ENCODE peak calls at places on chromosomes 16 and 17, in five cellular contexts. J, F, D, Y and M are unnamed samples.

GRCh38 chr17:19017804-19018599 is 13.4 kb upstream of the FAM83G start:
- DNase-seq in J (no peak), F (no peak), D (no peak), Y (no peak), M (no peak)

GRCh38 chr16:67882374-67883145 is 2.1 kb upstream of the NRN1L start:
- DNase-seq in J (no peak), F (peak; percentile 82), D (no peak), Y (no peak), M (no peak)

GRCh38 chr16:19295393-19295792 is 9.9 kb downstream of the CLEC19A start:
- DNase-seq in J (no peak), F (no peak), D (no peak), Y (no peak), M (no peak)

GRCh38 chr17:16456770-16457316 is 35.1 kb downstream of the LRRC75A start:
- DNase-seq in J (no peak), F (no peak), D (peak; percentile 62), Y (no peak), M (no peak)

GRCh38 chr17:45964634-45965033 is 34.4 kb upstream of the STH start:
- DNase-seq in J (no peak), F (no peak), D (no peak), Y (no peak), M (no peak)

GRCh38 chr16:84895016-84895415 is 75.2 kb downstream of the CRISPLD2 start:
- DNase-seq in J (no peak), F (no peak), D (no peak), Y (no peak), M (no peak)

GRCh38 chr16:48353565-48354163 is 31.5 kb downstream of the SIAH1 start:
- DNase-seq in J (peak; percentile 58), F (peak; percentile 82), D (peak; percentile 71), Y (peak; percentile 69), M (peak; percentile 32)

GRCh38 chr17:9169116-9169515 is 147.8 kb downstream of the NTN1 start:
- DNase-seq in J (peak; percentile 70), F (no peak), D (no peak), Y (peak; percentile 15), M (no peak)

GRCh38 chr17:31486351-31487062 is 95.0 kb downstream of the RAB11FIP4 start:
- DNase-seq in J (no peak), F (no peak), D (no peak), Y (no peak), M (no peak)

GRCh38 chr16:75763250-75763649 is 37.0 kb upstream of the CPHXL start:
- DNase-seq in J (no peak), F (no peak), D (no peak), Y (no peak), M (no peak)

GRCh38 chr17:28327709-28328108 is 7.6 kb downstream of the IFT20 start:
- DNase-seq in J (no peak), F (no peak), D (no peak), Y (peak; percentile 36), M (no peak)

GRCh38 chr16:55437627-55438026 is 41.4 kb upstream of the MMP2 start:
- DNase-seq in J (peak; percentile 94), F (no peak), D (no peak), Y (no peak), M (peak; percentile 42)

GRCh38 chr17:61408151-61409041 is 8.8 kb downstream of the TBX2 start:
- DNase-seq in J (no peak), F (peak; percentile 51), D (no peak), Y (no peak), M (no peak)

GRCh38 chr17:77460514-77461046 is 319.8 kb downstream of the SEC14L1 start:
- DNase-seq in J (no peak), F (no peak), D (no peak), Y (no peak), M (no peak)

GRCh38 chr16:264440-264951 is 11.2 kb downstream of the RGS11 start:
- DNase-seq in J (no peak), F (no peak), D (no peak), Y (no peak), M (no peak)

GRCh38 chr16:73037331-73037745 is 10.6 kb downstream of the ZFHX3 start:
- DNase-seq in J (no peak), F (peak; percentile 74), D (peak; percentile 90), Y (no peak), M (no peak)

GRCh38 chr17:77882481-77883212 is 75.9 kb upstream of the TNRC6C start:
- DNase-seq in J (peak; percentile 65), F (peak; percentile 78), D (no peak), Y (no peak), M (no peak)

GRCh38 chr16:58628845-58629680 is 563 bp downstream of the CNOT1 start:
- DNase-seq in J (peak; percentile 47), F (peak; percentile 78), D (peak; percentile 69), Y (peak; percentile 23), M (peak; percentile 67)

GRCh38 chr17:19728114-19728495 is 11.7 kb upstream of the SLC47A2 start:
- DNase-seq in J (peak; percentile 76), F (peak; percentile 95), D (peak; percentile 81), Y (peak; percentile 59), M (peak; percentile 95)

GRCh38 chr17:35006961-35007360 is 26.6 kb downstream of the LIG3 start:
- DNase-seq in J (no peak), F (no peak), D (no peak), Y (no peak), M (no peak)

GRCh38 chr16:52469091-52469490 is 77.9 kb downstream of the TOX3 start:
- DNase-seq in J (no peak), F (no peak), D (no peak), Y (no peak), M (no peak)

GRCh38 chr16:85582177-85582888 is 30.8 kb upstream of the GSE1 start:
- DNase-seq in J (no peak), F (no peak), D (no peak), Y (no peak), M (no peak)

GRCh38 chr17:41428591-41429326 is 4.4 kb upstream of the KRT37 start:
- DNase-seq in J (no peak), F (no peak), D (no peak), Y (no peak), M (no peak)

GRCh38 chr17:8124350-8125195 is 667 bp upstream of the HES7 start:
- DNase-seq in J (no peak), F (no peak), D (peak; percentile 30), Y (peak; percentile 40), M (no peak)

GRCh38 chr16:31118223-31119155 is 1.0 kb downstream of the KAT8 start:
- DNase-seq in J (peak; percentile 97), F (peak; percentile 69), D (no peak), Y (peak; percentile 40), M (no peak)

GRCh38 chr17:36791150-36791653 is 146.1 kb upstream of the LHX1 start:
- DNase-seq in J (no peak), F (no peak), D (no peak), Y (no peak), M (no peak)

GRCh38 chr17:76442341-76443338 is 10.3 kb downstream of the UBE2O start:
- DNase-seq in J (no peak), F (no peak), D (no peak), Y (peak; percentile 73), M (no peak)

GRCh38 chr17:40577611-40578065 is 12.4 kb upstream of the CCR7 start:
- DNase-seq in J (no peak), F (no peak), D (no peak), Y (no peak), M (no peak)

GRCh38 chr16:1989209-1989825 is 453 bp upstream of the SYNGR3 start:
- DNase-seq in J (no peak), F (no peak), D (no peak), Y (no peak), M (no peak)

GRCh38 chr17:63445571-63446217 is 412 bp downstream of the CYB561 start:
- DNase-seq in J (peak; percentile 68), F (no peak), D (peak; percentile 74), Y (peak; percentile 66), M (peak; percentile 79)
- H3K4me3 ChIP-seq in J (peak overlapping the region; percentile 72), F (no peak overlapping the region), D (peak overlapping the region; percentile 32), Y (peak overlapping the region; percentile 93), M (peak overlapping the region; percentile 65)

GRCh38 chr16:89072216-89073130 is 21.2 kb upstream of the ACSF3 start:
- DNase-seq in J (no peak), F (peak; percentile 80), D (peak; percentile 55), Y (no peak), M (no peak)

GRCh38 chr16:89069920-89070319 is 23.7 kb upstream of the ACSF3 start:
- DNase-seq in J (no peak), F (no peak), D (no peak), Y (no peak), M (no peak)

GRCh38 chr16:89067677-89068076 is 26.0 kb upstream of the ACSF3 start:
- DNase-seq in J (peak; percentile 9), F (peak; percentile 60), D (no peak), Y (peak; percentile 4), M (no peak)

GRCh38 chr16:89071686-89072182 is 21.9 kb upstream of the ACSF3 start:
- DNase-seq in J (no peak), F (no peak), D (no peak), Y (no peak), M (no peak)

GRCh38 chr16:89070590-89070989 is 23.1 kb upstream of the ACSF3 start:
- DNase-seq in J (no peak), F (no peak), D (no peak), Y (no peak), M (no peak)
- H3K27me3 ChIP-seq in J (peaks cover 9% of the 10 kb centered on the region), F (peaks cover 9% of the 10 kb centered on the region), D (no peaks in the 10 kb centered on the region), Y (peaks cover 33% of the 10 kb centered on the region), M (no peaks in the 10 kb centered on the region)

DNA sequence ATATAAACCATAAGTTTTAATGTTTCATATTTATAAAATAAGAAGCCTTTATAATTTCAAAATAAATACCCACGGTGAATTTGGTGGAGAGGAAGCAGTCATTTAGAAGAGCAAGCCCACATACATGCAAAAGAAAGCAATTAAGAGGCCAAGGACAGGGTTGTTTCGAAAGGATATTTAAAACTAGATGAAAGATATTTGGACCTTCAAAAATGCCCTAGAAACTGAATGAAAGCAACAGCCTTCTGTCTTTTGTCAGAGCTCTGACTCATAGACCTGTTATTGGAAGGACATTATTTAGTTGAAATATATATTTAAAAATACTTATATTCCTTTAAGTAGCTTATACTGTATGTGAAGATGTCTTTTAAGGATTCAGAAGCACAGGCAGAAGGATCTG is 8.6 kb upstream of the METTL9 start:
- DNase-seq in J (no peak), F (no peak), D (no peak), Y (peak; percentile 25), M (no peak)
- H3K36me3 ChIP-seq in J (no peaks in the 10 kb centered on the region), F (no peaks in the 10 kb centered on the region), D (no peaks in the 10 kb centered on the region), Y (no peaks in the 10 kb centered on the region), M (no peaks in the 10 kb centered on the region)

GRCh38 chr16:12062343-12063003 is 85.9 kb downstream of the SNX29 start:
- DNase-seq in J (peak; percentile 72), F (peak; percentile 83), D (no peak), Y (peak; percentile 74), M (peak; percentile 99)
- H3K4me3 ChIP-seq in J (no peak overlapping the region), F (no peak overlapping the region), D (no peak overlapping the region), Y (no peak overlapping the region), M (no peak overlapping the region)

DNA sequence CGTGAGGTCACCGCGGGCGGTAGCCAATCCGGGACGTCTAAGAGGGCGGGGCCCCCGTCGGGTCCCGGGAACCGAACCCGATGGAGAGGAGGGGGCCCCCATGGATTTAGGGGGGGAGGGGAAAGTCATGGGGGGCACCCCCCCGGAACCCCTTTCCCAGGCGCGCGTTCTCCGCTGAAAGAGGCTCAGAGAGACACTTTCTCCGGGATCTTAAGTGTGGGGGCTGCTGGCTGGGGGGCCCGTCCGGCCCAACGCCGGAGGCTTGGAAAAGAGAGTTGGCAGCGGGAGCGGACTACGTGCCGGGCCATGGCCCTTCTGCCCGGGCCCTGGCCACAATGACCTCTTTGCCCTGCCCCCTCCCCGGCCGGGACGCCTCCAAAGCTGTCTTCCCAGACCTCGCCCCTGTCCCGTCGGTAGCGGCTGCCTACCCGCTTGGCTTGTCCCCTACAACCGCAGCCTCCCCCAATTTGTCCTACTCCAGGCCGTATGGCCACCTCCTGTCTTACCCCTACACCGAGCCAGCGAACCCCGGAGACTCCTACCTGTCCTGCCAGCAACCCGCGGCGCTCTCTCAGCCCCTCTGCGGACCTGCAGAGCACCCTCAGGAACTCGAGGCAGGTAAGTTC is at the start of gene DLX4:
- DNase-seq in J (no peak), F (no peak), D (no peak), Y (no peak), M (peak; percentile 97)
- H3K27me3 ChIP-seq in J (peaks cover 64% of the 10 kb centered on the region), F (peaks cover 94% of the 10 kb centered on the region), D (peaks cover 100% of the 10 kb centered on the region), Y (peaks cover 86% of the 10 kb centered on the region), M (no peaks in the 10 kb centered on the region)